ENCODE peak calls at places on chromosomes 13 and 19, in four cellular contexts. P is A549, S is heart left ventricle, M is prostate gland. F is an unnamed sample.

GRCh38 chr13:96728463-96728862 is 265.8 kb downstream of the OXGR1 start:
- DNase-seq in P (no peak), S (no peak), M (no peak), F (no peak)

GRCh38 chr19:48910803-48911202 is 10.7 kb downstream of the NUCB1 start:
- DNase-seq in M (no peak), P (no peak), S (no peak), F (no peak)

GRCh38 chr19:3024509-3024869 is 4.6 kb downstream of the TLE2 start:
- DNase-seq in S (no peak), M (no peak), P (no peak), F (no peak)

GRCh38 chr13:104315606-104316005 is 1249.4 kb upstream of the SLC10A2 start:
- DNase-seq in M (no peak), P (no peak), S (no peak), F (no peak)

GRCh38 chr13:71858647-71859046 is 8.4 kb downstream of the DACH1 start:
- DNase-seq in P (no peak), S (no peak), M (no peak), F (no peak)

GRCh38 chr13:38758278-38758677 is 71.4 kb downstream of the FREM2 start:
- DNase-seq in S (no peak), P (no peak), M (no peak), F (no peak)

GRCh38 chr19:45600340-45600885 is 1.6 kb downstream of the GPR4 start:
- DNase-seq in M (no peak), P (no peak), S (no peak), F (no peak)

GRCh38 chr13:65914707-65915106 is 1315.4 kb downstream of the PCDH9 start:
- DNase-seq in M (no peak), P (no peak), S (no peak), F (no peak)

GRCh38 chr19:3163230-3163886 is 15.2 kb upstream of the S1PR4 start:
- DNase-seq in S (peak), P (peak), M (peak), F (peak)

GRCh38 chr13:29182216-29182615 is 362.1 kb downstream of the MTUS2 start:
- DNase-seq in S (no peak), P (no peak), M (no peak), F (no peak)

GRCh38 chr13:45542878-45543277 is 72.7 kb downstream of the ERICH6B start:
- DNase-seq in S (no peak), M (no peak), P (no peak), F (no peak)

GRCh38 chr13:77139311-77139710 is 112.4 kb upstream of the FBXL3 start:
- DNase-seq in S (no peak), P (no peak), M (no peak), F (no peak)

GRCh38 chr13:51970251-51970793 is 40.9 kb downstream of the ATP7B start:
- DNase-seq in S (no peak), P (no peak), M (no peak), F (no peak)

GRCh38 chr13:99055286-99056073 is 77.6 kb upstream of the DOCK9 start:
- DNase-seq in M (no peak), S (no peak), P (no peak), F (no peak)

GRCh38 chr19:1360818-1361461 is 22.8 kb upstream of the NDUFS7 start:
- DNase-seq in P (no peak), M (no peak), S (peak), F (peak)
- TF ChIP-seq CTCF in P (no peak), M (no peak), S (peak), F (no peak)

GRCh38 chr19:6772866-6773322 is 386 bp downstream of the VAV1 start:
- DNase-seq in M (no peak), P (no peak), S (no peak), F (no peak)

GRCh38 chr19:6776999-6777398 is 4.5 kb downstream of the VAV1 start:
- DNase-seq in S (no peak), M (no peak), P (no peak), F (no peak)

GRCh38 chr19:6772028-6772865 is at the start of gene VAV1:
- DNase-seq in P (no peak), S (peak), M (peak), F (peak)

GRCh38 chr19:6774821-6775707 is 2.6 kb downstream of the VAV1 start:
- DNase-seq in S (no peak), M (no peak), P (no peak), F (peak)

DNA sequence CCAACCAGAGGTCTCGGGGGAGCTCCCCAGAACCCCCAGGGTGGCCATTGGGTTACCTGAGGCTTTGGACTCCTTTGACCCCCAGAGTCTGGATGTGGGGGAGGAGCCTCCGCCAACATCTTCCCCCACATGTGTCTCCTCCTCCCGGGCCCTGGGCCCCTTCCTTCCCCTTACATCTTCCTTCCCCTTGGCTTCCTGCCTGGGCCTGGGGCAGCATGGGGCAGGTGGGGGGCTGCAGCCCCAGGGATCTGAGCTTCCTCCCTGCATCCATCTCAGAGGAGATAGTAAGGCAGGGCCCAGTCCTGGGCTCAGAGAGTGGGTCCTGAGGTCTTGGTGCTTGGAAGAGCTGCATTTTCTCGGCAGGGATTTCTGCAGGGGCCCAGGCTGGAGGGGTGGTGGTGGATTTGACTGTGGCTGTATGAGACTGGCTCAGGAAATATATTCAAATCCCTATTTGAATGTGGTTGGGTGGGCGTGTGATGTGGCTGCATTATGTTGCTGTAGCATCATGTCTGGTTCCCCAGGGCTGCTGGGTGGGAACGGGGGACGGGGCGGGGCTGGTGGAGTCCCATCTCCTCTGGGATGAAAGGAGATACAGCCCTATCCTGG is 919 bp downstream of the VAV1 start:
- DNase-seq in M (no peak), P (no peak), S (peak), F (no peak)
- TF ChIP-seq POLR2A in M (no peak), P (no peak), S (no peak), F (no peak)

GRCh38 chr19:11551603-11552235 is 7.3 kb downstream of the ELOF1 start:
- DNase-seq in M (no peak), P (no peak), S (peak), F (no peak)
- TF ChIP-seq CTCF in M (peak), P (peak), S (peak), F (no peak)

GRCh38 chr19:39412867-39413268 is 399 bp downstream of the PLEKHG2 start:
- DNase-seq in P (no peak), S (no peak), M (peak), F (peak)

GRCh38 chr19:39411832-39412099 is 703 bp upstream of the PLEKHG2 start:
- DNase-seq in M (peak), S (peak), P (peak), F (peak)

GRCh38 chr19:39411006-39411831 is 1.2 kb upstream of the PLEKHG2 start:
- DNase-seq in M (peak), P (no peak), S (peak), F (peak)

GRCh38 chr19:39413269-39413902 is 917 bp downstream of the PLEKHG2 start:
- DNase-seq in M (peak), S (peak), P (peak), F (peak)

DNA sequence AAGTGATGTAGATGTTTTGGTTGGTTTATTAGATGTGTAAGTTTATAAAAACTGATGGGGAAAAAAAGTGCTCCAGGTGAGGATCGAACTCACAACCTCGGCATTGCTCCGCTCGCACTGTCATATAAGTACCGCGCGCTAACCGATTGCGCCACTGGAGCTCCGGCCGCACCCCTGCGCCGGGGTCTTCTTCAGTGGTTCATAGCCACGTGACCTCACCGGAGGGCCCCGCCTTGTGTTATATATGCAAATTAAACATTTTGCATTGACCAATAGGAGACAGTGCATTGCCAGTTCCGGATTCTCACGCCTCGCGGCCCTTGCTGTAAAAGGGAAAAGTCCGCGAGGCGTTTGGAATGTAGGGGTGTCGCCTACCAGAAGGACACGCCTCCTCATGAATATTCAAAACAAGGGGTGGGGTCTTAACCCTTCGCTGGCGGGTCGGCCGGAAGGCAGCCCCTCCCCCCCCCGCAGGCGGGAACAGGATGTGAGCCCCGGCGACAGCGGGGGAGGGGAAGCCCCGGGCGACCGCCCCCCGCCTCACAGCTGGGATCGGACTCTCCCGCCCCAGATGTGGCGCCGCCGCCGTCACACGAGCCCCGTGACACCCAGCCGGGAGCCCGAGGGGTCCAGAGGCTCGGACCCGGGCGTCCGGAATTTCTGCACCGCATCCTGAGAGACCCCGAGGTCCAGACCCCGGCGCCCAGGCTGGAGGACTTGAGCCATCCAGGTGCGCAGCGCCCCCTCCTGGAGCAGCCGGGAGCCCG is at the start of gene PLEKHG2:
- DNase-seq in M (peak), S (peak), P (peak), F (peak)
- TF ChIP-seq POLR2A in M (peak), S (no peak), P (peak), F (peak)

F was measured in adrenal gland.